ENCODE peak calls at places on chromosomes 5 and 9, in seven cellular contexts. One of them, this sample, is unnamed.

GRCh38 chr9:129983891-129984290 is 59.1 kb downstream of the FNBP1 start:
- DNase-seq in activated T-cell treated with anti-CD3 and anti-CD28 coated beads, Interleukin-2, amount 50 U/mL, for 72 hours: no peak
- DNase-seq in NB4: no peak
- DNase-seq in stimulated activated CD8-positive, alpha-beta memory T cell treated with anti-CD3 and anti-CD28 coated beads, Interleukin-12 subunit alpha, Interleukin-12 subunit beta, amount 100 ng/mL, for 4 hours: no peak
- DNase-seq in activated CD4-positive, alpha-beta T cell treated with anti-CD3 and anti-CD28 coated beads for 1 hour: no peak
- DNase-seq in HCT116: no peak
- DNase-seq in CD4-positive, alpha-beta memory T cell: no peak
- DNase-seq in this sample: no peak

GRCh38 chr9:2574215-2574614 is 47.4 kb upstream of the VLDLR start:
- DNase-seq in activated T-cell treated with anti-CD3 and anti-CD28 coated beads, Interleukin-2, amount 50 U/mL, for 72 hours: no peak
- DNase-seq in NB4: no peak
- DNase-seq in stimulated activated CD8-positive, alpha-beta memory T cell treated with anti-CD3 and anti-CD28 coated beads, Interleukin-12 subunit alpha, Interleukin-12 subunit beta, amount 100 ng/mL, for 4 hours: no peak
- DNase-seq in activated CD4-positive, alpha-beta T cell treated with anti-CD3 and anti-CD28 coated beads for 1 hour: no peak
- DNase-seq in HCT116: no peak
- DNase-seq in CD4-positive, alpha-beta memory T cell: no peak
- DNase-seq in this sample: no peak

GRCh38 chr5:173397531-173397930 is 69.3 kb upstream of the STC2 start:
- DNase-seq in activated T-cell treated with anti-CD3 and anti-CD28 coated beads, Interleukin-2, amount 50 U/mL, for 72 hours: no peak
- DNase-seq in NB4: peak; percentile 72
- DNase-seq in stimulated activated CD8-positive, alpha-beta memory T cell treated with anti-CD3 and anti-CD28 coated beads, Interleukin-12 subunit alpha, Interleukin-12 subunit beta, amount 100 ng/mL, for 4 hours: no peak
- DNase-seq in activated CD4-positive, alpha-beta T cell treated with anti-CD3 and anti-CD28 coated beads for 1 hour: no peak
- DNase-seq in HCT116: no peak
- DNase-seq in CD4-positive, alpha-beta memory T cell: no peak
- DNase-seq in this sample: peak; percentile 66

GRCh38 chr5:178403351-178403750 is 170.7 kb upstream of the PHYKPL start:
- DNase-seq in activated T-cell treated with anti-CD3 and anti-CD28 coated beads, Interleukin-2, amount 50 U/mL, for 72 hours: no peak
- DNase-seq in NB4: no peak
- DNase-seq in stimulated activated CD8-positive, alpha-beta memory T cell treated with anti-CD3 and anti-CD28 coated beads, Interleukin-12 subunit alpha, Interleukin-12 subunit beta, amount 100 ng/mL, for 4 hours: no peak
- DNase-seq in activated CD4-positive, alpha-beta T cell treated with anti-CD3 and anti-CD28 coated beads for 1 hour: no peak
- DNase-seq in HCT116: no peak
- DNase-seq in CD4-positive, alpha-beta memory T cell: no peak
- DNase-seq in this sample: no peak

GRCh38 chr9:121760571-121760970 is 109.1 kb downstream of the DAB2IP start:
- DNase-seq in activated T-cell treated with anti-CD3 and anti-CD28 coated beads, Interleukin-2, amount 50 U/mL, for 72 hours: no peak
- DNase-seq in NB4: no peak
- DNase-seq in stimulated activated CD8-positive, alpha-beta memory T cell treated with anti-CD3 and anti-CD28 coated beads, Interleukin-12 subunit alpha, Interleukin-12 subunit beta, amount 100 ng/mL, for 4 hours: no peak
- DNase-seq in activated CD4-positive, alpha-beta T cell treated with anti-CD3 and anti-CD28 coated beads for 1 hour: no peak
- DNase-seq in HCT116: no peak
- DNase-seq in CD4-positive, alpha-beta memory T cell: no peak
- DNase-seq in this sample: no peak

GRCh38 chr9:5043381-5043780 is 58.3 kb downstream of the JAK2 start:
- DNase-seq in activated T-cell treated with anti-CD3 and anti-CD28 coated beads, Interleukin-2, amount 50 U/mL, for 72 hours: no peak
- DNase-seq in NB4: no peak
- DNase-seq in stimulated activated CD8-positive, alpha-beta memory T cell treated with anti-CD3 and anti-CD28 coated beads, Interleukin-12 subunit alpha, Interleukin-12 subunit beta, amount 100 ng/mL, for 4 hours: no peak
- DNase-seq in activated CD4-positive, alpha-beta T cell treated with anti-CD3 and anti-CD28 coated beads for 1 hour: no peak
- DNase-seq in HCT116: no peak
- DNase-seq in CD4-positive, alpha-beta memory T cell: no peak
- DNase-seq in this sample: no peak

GRCh38 chr5:72464071-72464470 is 43.1 kb downstream of the ZNF366 start:
- DNase-seq in activated T-cell treated with anti-CD3 and anti-CD28 coated beads, Interleukin-2, amount 50 U/mL, for 72 hours: no peak
- DNase-seq in NB4: no peak
- DNase-seq in stimulated activated CD8-positive, alpha-beta memory T cell treated with anti-CD3 and anti-CD28 coated beads, Interleukin-12 subunit alpha, Interleukin-12 subunit beta, amount 100 ng/mL, for 4 hours: no peak
- DNase-seq in activated CD4-positive, alpha-beta T cell treated with anti-CD3 and anti-CD28 coated beads for 1 hour: no peak
- DNase-seq in HCT116: no peak
- DNase-seq in CD4-positive, alpha-beta memory T cell: no peak
- DNase-seq in this sample: no peak

GRCh38 chr9:127801955-127802575 is 617 bp upstream of the FPGS start:
- DNase-seq in activated T-cell treated with anti-CD3 and anti-CD28 coated beads, Interleukin-2, amount 50 U/mL, for 72 hours: no peak
- DNase-seq in NB4: peak; percentile 55
- DNase-seq in stimulated activated CD8-positive, alpha-beta memory T cell treated with anti-CD3 and anti-CD28 coated beads, Interleukin-12 subunit alpha, Interleukin-12 subunit beta, amount 100 ng/mL, for 4 hours: no peak
- DNase-seq in activated CD4-positive, alpha-beta T cell treated with anti-CD3 and anti-CD28 coated beads for 1 hour: no peak
- DNase-seq in HCT116: no peak
- DNase-seq in CD4-positive, alpha-beta memory T cell: no peak
- DNase-seq in this sample: peak; percentile 54

GRCh38 chr9:135244271-135244691 is 156.8 kb downstream of the OLFM1 start:
- DNase-seq in activated T-cell treated with anti-CD3 and anti-CD28 coated beads, Interleukin-2, amount 50 U/mL, for 72 hours: no peak
- DNase-seq in NB4: no peak
- DNase-seq in stimulated activated CD8-positive, alpha-beta memory T cell treated with anti-CD3 and anti-CD28 coated beads, Interleukin-12 subunit alpha, Interleukin-12 subunit beta, amount 100 ng/mL, for 4 hours: no peak
- DNase-seq in activated CD4-positive, alpha-beta T cell treated with anti-CD3 and anti-CD28 coated beads for 1 hour: no peak
- DNase-seq in HCT116: no peak
- DNase-seq in CD4-positive, alpha-beta memory T cell: no peak
- DNase-seq in this sample: no peak

GRCh38 chr5:103178167-103178566 is 58.1 kb downstream of the PPIP5K2 start:
- DNase-seq in activated T-cell treated with anti-CD3 and anti-CD28 coated beads, Interleukin-2, amount 50 U/mL, for 72 hours: no peak
- DNase-seq in NB4: peak; percentile 1
- DNase-seq in stimulated activated CD8-positive, alpha-beta memory T cell treated with anti-CD3 and anti-CD28 coated beads, Interleukin-12 subunit alpha, Interleukin-12 subunit beta, amount 100 ng/mL, for 4 hours: no peak
- DNase-seq in activated CD4-positive, alpha-beta T cell treated with anti-CD3 and anti-CD28 coated beads for 1 hour: no peak
- DNase-seq in HCT116: no peak
- DNase-seq in CD4-positive, alpha-beta memory T cell: no peak
- DNase-seq in this sample: no peak

GRCh38 chr9:129944501-129945116 is 98.4 kb downstream of the FNBP1 start:
- DNase-seq in activated T-cell treated with anti-CD3 and anti-CD28 coated beads, Interleukin-2, amount 50 U/mL, for 72 hours: peak; percentile 57
- DNase-seq in NB4: peak; percentile 80
- DNase-seq in stimulated activated CD8-positive, alpha-beta memory T cell treated with anti-CD3 and anti-CD28 coated beads, Interleukin-12 subunit alpha, Interleukin-12 subunit beta, amount 100 ng/mL, for 4 hours: peak; percentile 10
- DNase-seq in activated CD4-positive, alpha-beta T cell treated with anti-CD3 and anti-CD28 coated beads for 1 hour: no peak
- DNase-seq in HCT116: no peak
- DNase-seq in CD4-positive, alpha-beta memory T cell: peak; percentile 80
- DNase-seq in this sample: peak; percentile 87

GRCh38 chr9:93089481-93089991 is 6.5 kb upstream of the CARD19 start:
- DNase-seq in activated T-cell treated with anti-CD3 and anti-CD28 coated beads, Interleukin-2, amount 50 U/mL, for 72 hours: no peak
- DNase-seq in NB4: no peak
- DNase-seq in stimulated activated CD8-positive, alpha-beta memory T cell treated with anti-CD3 and anti-CD28 coated beads, Interleukin-12 subunit alpha, Interleukin-12 subunit beta, amount 100 ng/mL, for 4 hours: no peak
- DNase-seq in activated CD4-positive, alpha-beta T cell treated with anti-CD3 and anti-CD28 coated beads for 1 hour: no peak
- DNase-seq in HCT116: no peak
- DNase-seq in CD4-positive, alpha-beta memory T cell: no peak
- DNase-seq in this sample: no peak

GRCh38 chr9:129021091-129021490 is 7.0 kb downstream of the SH3GLB2 start:
- DNase-seq in activated T-cell treated with anti-CD3 and anti-CD28 coated beads, Interleukin-2, amount 50 U/mL, for 72 hours: no peak
- DNase-seq in NB4: no peak
- DNase-seq in stimulated activated CD8-positive, alpha-beta memory T cell treated with anti-CD3 and anti-CD28 coated beads, Interleukin-12 subunit alpha, Interleukin-12 subunit beta, amount 100 ng/mL, for 4 hours: no peak
- DNase-seq in activated CD4-positive, alpha-beta T cell treated with anti-CD3 and anti-CD28 coated beads for 1 hour: no peak
- DNase-seq in HCT116: no peak
- DNase-seq in CD4-positive, alpha-beta memory T cell: no peak
- DNase-seq in this sample: no peak

GRCh38 chr5:1380011-1380817 is 35.3 kb upstream of the CLPTM1L start:
- DNase-seq in activated T-cell treated with anti-CD3 and anti-CD28 coated beads, Interleukin-2, amount 50 U/mL, for 72 hours: peak; percentile 63
- DNase-seq in NB4: peak; percentile 55
- DNase-seq in stimulated activated CD8-positive, alpha-beta memory T cell treated with anti-CD3 and anti-CD28 coated beads, Interleukin-12 subunit alpha, Interleukin-12 subunit beta, amount 100 ng/mL, for 4 hours: peak; percentile 38
- DNase-seq in activated CD4-positive, alpha-beta T cell treated with anti-CD3 and anti-CD28 coated beads for 1 hour: peak; percentile 41
- DNase-seq in HCT116: no peak
- DNase-seq in CD4-positive, alpha-beta memory T cell: peak; percentile 61
- DNase-seq in this sample: no peak

This sample was measured in AML-193.